ENCODE peak calls at places on chromosomes 12 and 14, in nine cellular contexts. One of them, this sample, is unnamed. For H4K20me1, the result is how much of the 10 kb centered on the place peaks cover.

GRCh38 chr12:78916845-78917480 is 52.4 kb downstream of the SYT1 start:
- DNase-seq in fibroblast of lung: peak
- DNase-seq in H1: no peak
- DNase-seq in neural progenitor cell: no peak
- DNase-seq in PC-9: peak
- DNase-seq in endothelial cell of umbilical vein: no peak
- DNase-seq in IMR-90: peak
- DNase-seq in OCI-LY7: no peak
- DNase-seq in HCT116: peak
- DNase-seq in this sample: no peak

GRCh38 chr12:76847260-76847659 is 31.6 kb downstream of the CSRP2 start:
- DNase-seq in H1: no peak
- DNase-seq in IMR-90: no peak
- DNase-seq in endothelial cell of umbilical vein: no peak
- DNase-seq in PC-9: no peak
- DNase-seq in fibroblast of lung: no peak
- DNase-seq in HCT116: no peak
- DNase-seq in OCI-LY7: no peak
- DNase-seq in neural progenitor cell: no peak
- DNase-seq in this sample: no peak

GRCh38 chr12:43861015-43861846 is 25.4 kb downstream of the TMEM117 start:
- DNase-seq in fibroblast of lung: no peak
- DNase-seq in PC-9: no peak
- DNase-seq in IMR-90: peak
- DNase-seq in endothelial cell of umbilical vein: no peak
- DNase-seq in OCI-LY7: no peak
- DNase-seq in HCT116: no peak
- DNase-seq in neural progenitor cell: no peak
- DNase-seq in H1: no peak
- DNase-seq in this sample: no peak

GRCh38 chr14:54108481-54109471 is 152.2 kb upstream of the BMP4 start:
- DNase-seq in endothelial cell of umbilical vein: peak
- DNase-seq in OCI-LY7: no peak
- DNase-seq in fibroblast of lung: peak
- DNase-seq in neural progenitor cell: no peak
- DNase-seq in HCT116: peak
- DNase-seq in IMR-90: peak
- DNase-seq in H1: no peak
- DNase-seq in PC-9: peak
- DNase-seq in this sample: no peak

GRCh38 chr14:33068626-33069025 is 129.9 kb downstream of the NPAS3 start:
- DNase-seq in IMR-90: no peak
- DNase-seq in PC-9: no peak
- DNase-seq in fibroblast of lung: peak
- DNase-seq in neural progenitor cell: peak
- DNase-seq in HCT116: no peak
- DNase-seq in endothelial cell of umbilical vein: no peak
- DNase-seq in H1: no peak
- DNase-seq in OCI-LY7: no peak
- DNase-seq in this sample: no peak

GRCh38 chr14:41899416-41899815 is 292.7 kb downstream of the LRFN5 start:
- DNase-seq in fibroblast of lung: peak
- DNase-seq in HCT116: no peak
- DNase-seq in PC-9: no peak
- DNase-seq in H1: no peak
- DNase-seq in endothelial cell of umbilical vein: no peak
- DNase-seq in IMR-90: peak
- DNase-seq in OCI-LY7: no peak
- DNase-seq in neural progenitor cell: no peak
- DNase-seq in this sample: no peak

GRCh38 chr12:102462386-102462785 is 18.0 kb downstream of the IGF1 start:
- DNase-seq in IMR-90: no peak
- DNase-seq in PC-9: no peak
- DNase-seq in H1: no peak
- DNase-seq in HCT116: no peak
- DNase-seq in OCI-LY7: no peak
- DNase-seq in fibroblast of lung: peak
- DNase-seq in neural progenitor cell: no peak
- DNase-seq in endothelial cell of umbilical vein: no peak
- DNase-seq in this sample: no peak

GRCh38 chr12:118467576-118467975 is 91.2 kb downstream of the SUDS3 start:
- DNase-seq in PC-9: no peak
- DNase-seq in H1: no peak
- DNase-seq in OCI-LY7: no peak
- DNase-seq in HCT116: no peak
- DNase-seq in neural progenitor cell: no peak
- DNase-seq in IMR-90: no peak
- DNase-seq in endothelial cell of umbilical vein: no peak
- DNase-seq in fibroblast of lung: no peak
- DNase-seq in this sample: no peak

GRCh38 chr14:60665178-60665555 is 15.9 kb upstream of the SIX1 start:
- DNase-seq in PC-9: no peak
- DNase-seq in endothelial cell of umbilical vein: no peak
- DNase-seq in fibroblast of lung: no peak
- DNase-seq in IMR-90: no peak
- DNase-seq in neural progenitor cell: no peak
- DNase-seq in OCI-LY7: no peak
- DNase-seq in H1: no peak
- DNase-seq in HCT116: no peak
- DNase-seq in this sample: no peak

GRCh38 chr14:65359503-65359902 is 53.0 kb upstream of the FUT8 start:
- DNase-seq in IMR-90: peak
- DNase-seq in endothelial cell of umbilical vein: peak
- DNase-seq in H1: no peak
- DNase-seq in OCI-LY7: peak
- DNase-seq in PC-9: peak
- DNase-seq in neural progenitor cell: no peak
- DNase-seq in HCT116: peak
- DNase-seq in fibroblast of lung: peak
- DNase-seq in this sample: no peak

GRCh38 chr12:1907652-1908611 is 10.5 kb downstream of the CACNA2D4 start:
- DNase-seq in PC-9: no peak
- DNase-seq in HCT116: no peak
- DNase-seq in endothelial cell of umbilical vein: peak
- DNase-seq in OCI-LY7: no peak
- DNase-seq in H1: no peak
- DNase-seq in fibroblast of lung: no peak
- DNase-seq in IMR-90: no peak
- DNase-seq in neural progenitor cell: no peak
- DNase-seq in this sample: peak

GRCh38 chr12:96329018-96329417 is 71.2 kb downstream of the CDK17 start:
- DNase-seq in H1: no peak
- DNase-seq in PC-9: no peak
- DNase-seq in neural progenitor cell: no peak
- DNase-seq in OCI-LY7: no peak
- DNase-seq in endothelial cell of umbilical vein: no peak
- DNase-seq in fibroblast of lung: no peak
- DNase-seq in HCT116: no peak
- DNase-seq in IMR-90: no peak
- DNase-seq in this sample: no peak

GRCh38 chr14:69943084-69943797 is 64.0 kb downstream of the SMOC1 start:
- DNase-seq in neural progenitor cell: peak
- DNase-seq in endothelial cell of umbilical vein: no peak
- DNase-seq in PC-9: no peak
- DNase-seq in fibroblast of lung: no peak
- DNase-seq in H1: no peak
- DNase-seq in OCI-LY7: no peak
- DNase-seq in IMR-90: peak
- DNase-seq in HCT116: no peak
- DNase-seq in this sample: peak

GRCh38 chr14:92040431-92041040 is 677 bp upstream of the TRIP11 start:
- DNase-seq in neural progenitor cell: no peak
- DNase-seq in IMR-90: peak
- DNase-seq in endothelial cell of umbilical vein: peak
- DNase-seq in fibroblast of lung: peak
- DNase-seq in PC-9: peak
- DNase-seq in H1: no peak
- DNase-seq in HCT116: peak
- DNase-seq in OCI-LY7: peak
- DNase-seq in this sample: peak

GRCh38 chr12:89084751-89085150 is 267.6 kb downstream of the DUSP6 start:
- DNase-seq in neural progenitor cell: no peak
- DNase-seq in H1: no peak
- DNase-seq in HCT116: no peak
- DNase-seq in endothelial cell of umbilical vein: peak
- DNase-seq in IMR-90: peak
- DNase-seq in fibroblast of lung: peak
- DNase-seq in PC-9: no peak
- DNase-seq in OCI-LY7: no peak
- DNase-seq in this sample: no peak

GRCh38 chr12:121018860-121019259 is 2.6 kb upstream of the C12orf43 start:
- DNase-seq in HCT116: no peak
- DNase-seq in IMR-90: no peak
- DNase-seq in PC-9: no peak
- DNase-seq in fibroblast of lung: no peak
- DNase-seq in endothelial cell of umbilical vein: no peak
- DNase-seq in neural progenitor cell: no peak
- DNase-seq in OCI-LY7: no peak
- DNase-seq in H1: no peak
- DNase-seq in this sample: no peak

GRCh38 chr12:41287500-41287899 is 99.4 kb downstream of the PDZRN4 start:
- DNase-seq in HCT116: no peak
- DNase-seq in neural progenitor cell: no peak
- DNase-seq in H1: no peak
- DNase-seq in OCI-LY7: no peak
- DNase-seq in PC-9: no peak
- DNase-seq in fibroblast of lung: no peak
- DNase-seq in endothelial cell of umbilical vein: no peak
- DNase-seq in IMR-90: no peak
- DNase-seq in this sample: no peak
- H2AFZ ChIP-seq in HCT116: no peak
- H2AFZ ChIP-seq in neural progenitor cell: no peak
- H2AFZ ChIP-seq in H1: no peak
- H2AFZ ChIP-seq in OCI-LY7: no peak
- H2AFZ ChIP-seq in PC-9: no peak
- H2AFZ ChIP-seq in fibroblast of lung: no peak
- H2AFZ ChIP-seq in endothelial cell of umbilical vein: no peak
- H2AFZ ChIP-seq in IMR-90: no peak
- H2AFZ ChIP-seq in this sample: peak

DNA sequence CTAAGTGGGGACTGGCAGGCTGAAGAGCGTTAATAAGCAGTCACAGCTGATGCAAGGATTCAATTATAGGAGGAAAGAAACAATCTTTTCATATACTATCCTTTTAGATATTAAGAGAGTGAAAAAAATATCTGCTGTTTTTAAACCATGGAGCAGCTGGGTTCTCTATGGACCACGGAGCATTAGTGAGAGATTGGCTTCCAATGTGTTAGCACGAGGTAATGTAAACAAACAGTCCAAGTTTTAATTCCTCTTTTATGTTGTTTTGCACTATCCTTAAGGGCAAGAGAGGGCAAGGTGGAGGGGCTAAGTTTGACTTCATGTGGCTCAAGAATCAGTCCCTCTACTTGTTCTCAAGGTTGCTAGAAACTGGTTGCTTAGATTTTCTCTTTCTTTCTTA is 30.9 kb downstream of the CDKN1B start:
- DNase-seq in endothelial cell of umbilical vein: no peak
- DNase-seq in OCI-LY7: no peak
- DNase-seq in HCT116: no peak
- DNase-seq in PC-9: no peak
- DNase-seq in H1: no peak
- DNase-seq in fibroblast of lung: no peak
- DNase-seq in neural progenitor cell: no peak
- DNase-seq in IMR-90: no peak
- DNase-seq in this sample: no peak
- H4K20me1 ChIP-seq in endothelial cell of umbilical vein: under half
- H4K20me1 ChIP-seq in OCI-LY7: under half
- H4K20me1 ChIP-seq in HCT116: under half
- H4K20me1 ChIP-seq in PC-9: under half
- H4K20me1 ChIP-seq in H1: under half
- H4K20me1 ChIP-seq in fibroblast of lung: under half
- H4K20me1 ChIP-seq in neural progenitor cell: under half
- H4K20me1 ChIP-seq in IMR-90: under half
- H4K20me1 ChIP-seq in this sample: under half

DNA sequence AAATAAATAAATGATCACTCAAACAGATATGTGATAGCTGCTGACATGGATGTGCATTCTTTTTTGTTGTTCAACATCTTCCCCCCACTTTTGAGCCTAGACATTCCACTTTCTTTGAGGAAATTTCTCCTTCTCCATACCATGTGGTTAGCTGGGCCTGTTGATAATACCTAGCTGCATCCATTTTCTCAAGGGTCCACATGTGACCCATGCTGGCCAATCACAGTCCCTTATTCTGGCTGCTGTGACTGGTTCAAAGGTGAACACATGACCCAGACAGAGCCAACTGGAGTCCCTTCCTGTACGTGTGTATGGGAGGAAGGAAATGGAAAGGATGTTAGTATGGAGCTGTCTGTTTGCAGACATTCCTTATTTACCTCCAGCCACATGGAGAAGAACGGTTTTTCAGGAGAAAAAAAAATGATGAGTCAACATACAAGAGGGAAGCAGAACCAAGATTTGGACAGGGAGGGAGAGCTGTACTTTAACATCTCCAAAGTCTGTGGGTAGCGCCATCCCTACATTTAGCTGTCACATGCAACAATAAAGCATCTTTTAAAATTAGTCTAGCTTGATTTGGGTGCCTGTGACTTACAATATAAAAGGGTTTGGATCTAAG is 391.7 kb upstream of the TBX3 start:
- DNase-seq in endothelial cell of umbilical vein: no peak
- DNase-seq in PC-9: no peak
- DNase-seq in IMR-90: no peak
- DNase-seq in HCT116: no peak
- DNase-seq in neural progenitor cell: no peak
- DNase-seq in fibroblast of lung: no peak
- DNase-seq in H1: no peak
- DNase-seq in OCI-LY7: peak
- DNase-seq in this sample: no peak
- H2AFZ ChIP-seq in endothelial cell of umbilical vein: no peak
- H2AFZ ChIP-seq in PC-9: no peak
- H2AFZ ChIP-seq in IMR-90: no peak
- H2AFZ ChIP-seq in HCT116: no peak
- H2AFZ ChIP-seq in neural progenitor cell: no peak
- H2AFZ ChIP-seq in fibroblast of lung: no peak
- H2AFZ ChIP-seq in H1: peak
- H2AFZ ChIP-seq in OCI-LY7: peak
- H2AFZ ChIP-seq in this sample: no peak

DNA sequence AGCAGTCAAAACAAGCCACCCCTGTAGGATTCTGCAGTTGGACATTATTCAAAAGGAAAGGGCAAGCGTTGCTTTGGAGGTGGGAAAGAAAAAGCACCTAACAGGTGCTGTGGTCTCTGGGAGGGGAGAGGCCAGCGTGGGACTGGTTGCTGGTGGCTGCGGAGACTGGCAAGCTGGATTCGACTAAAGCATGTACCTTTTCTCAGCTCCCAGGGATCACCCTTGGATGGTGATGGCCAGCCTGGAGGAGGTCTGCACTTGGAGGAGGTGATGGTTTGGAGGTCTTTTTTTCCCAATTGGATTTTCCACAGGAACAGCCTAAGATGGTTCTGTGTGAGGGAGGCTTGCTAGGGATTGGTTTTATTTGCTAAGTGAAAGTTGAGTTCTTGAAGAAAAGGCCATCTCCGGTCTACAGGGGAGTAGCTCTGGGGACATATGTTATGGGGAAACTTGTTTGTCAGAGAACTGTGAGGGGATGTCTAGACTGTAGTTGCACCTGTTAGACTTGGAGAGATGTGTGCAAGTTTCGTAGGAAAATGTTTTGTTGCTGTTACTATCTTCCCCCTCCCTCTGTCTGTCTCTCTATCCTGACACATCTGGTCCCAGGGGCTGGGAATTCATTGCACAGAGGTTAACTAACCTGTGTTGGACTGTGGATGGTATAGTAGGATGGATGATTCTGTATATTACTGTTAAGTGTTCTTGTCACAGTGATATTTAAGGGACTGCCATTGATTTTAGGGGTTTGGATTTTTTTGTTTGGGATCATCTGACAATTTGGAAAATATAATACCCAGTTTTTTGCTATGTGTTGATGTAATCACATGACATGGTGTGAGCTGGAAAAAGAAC is 2.2 kb downstream of the DYRK2 start:
- DNase-seq in HCT116: no peak
- DNase-seq in neural progenitor cell: no peak
- DNase-seq in fibroblast of lung: no peak
- DNase-seq in IMR-90: no peak
- DNase-seq in OCI-LY7: peak
- DNase-seq in endothelial cell of umbilical vein: peak
- DNase-seq in H1: no peak
- DNase-seq in PC-9: no peak
- DNase-seq in this sample: no peak
- H4K20me1 ChIP-seq in HCT116: under half
- H4K20me1 ChIP-seq in neural progenitor cell: half or more
- H4K20me1 ChIP-seq in fibroblast of lung: under half
- H4K20me1 ChIP-seq in IMR-90: under half
- H4K20me1 ChIP-seq in OCI-LY7: under half
- H4K20me1 ChIP-seq in endothelial cell of umbilical vein: under half
- H4K20me1 ChIP-seq in H1: under half
- H4K20me1 ChIP-seq in PC-9: under half
- H4K20me1 ChIP-seq in this sample: half or more